ENCODE peak calls at places on chromosomes 3 and 15, in five cellular contexts. T, G, J, S and U are unnamed samples.

GRCh38 chr15:79032656-79033055 is 57.9 kb downstream of the RASGRF1 start:
- DNase-seq in S (no peak), G (no peak), T (no peak), J (no peak), U (no peak)

GRCh38 chr3:195820186-195820585 is 8.5 kb upstream of the MUC4 start:
- DNase-seq in S (no peak), G (peak), J (no peak), T (no peak), U (no peak)

GRCh38 chr3:187736418-187736871 is 8.8 kb downstream of the BCL6 start:
- DNase-seq in S (no peak), T (no peak), G (no peak), J (no peak), U (no peak)

GRCh38 chr15:89041507-89041906 is 46.7 kb upstream of the ABHD2 start:
- DNase-seq in S (no peak), J (no peak), T (no peak), G (no peak), U (no peak)

GRCh38 chr3:46107682-46108081 is 80.4 kb upstream of the XCR1 start:
- DNase-seq in T (peak), J (no peak), G (no peak), S (no peak), U (no peak)

GRCh38 chr3:12644297-12644937 is 19.5 kb downstream of the RAF1 start:
- DNase-seq in G (no peak), J (no peak), S (no peak), T (no peak), U (no peak)

GRCh38 chr15:99385865-99386264 is 134.6 kb downstream of the LRRC28 start:
- DNase-seq in G (peak), J (no peak), S (no peak), T (no peak), U (peak)

GRCh38 chr3:196569003-196569516 is 600 bp downstream of the FBXO45 start:
- DNase-seq in S (peak), J (peak), G (peak), T (peak), U (peak)

GRCh38 chr3:34132069-34132677 is 333.7 kb downstream of the PDCD6IP start:
- DNase-seq in S (no peak), J (no peak), G (peak), T (no peak), U (no peak)

GRCh38 chr15:25066708-25067107 is 111.9 kb downstream of the SNRPN start:
- DNase-seq in G (no peak), S (no peak), T (no peak), J (no peak), U (no peak)

GRCh38 chr3:124041553-124041952 is 49.6 kb upstream of the ROPN1 start:
- DNase-seq in T (no peak), J (no peak), S (no peak), G (no peak), U (no peak)

GRCh38 chr3:65439641-65440040 is 599.1 kb downstream of the MAGI1 start:
- DNase-seq in G (peak), S (no peak), T (no peak), J (peak), U (no peak)

GRCh38 chr15:98734472-98735284 is 86.3 kb downstream of the IGF1R start:
- DNase-seq in G (no peak), T (no peak), S (no peak), J (no peak), U (no peak)

GRCh38 chr3:97957617-97958311 is 14.5 kb downstream of the RIOX2 start:
- DNase-seq in T (no peak), J (no peak), S (no peak), G (no peak), U (no peak)

GRCh38 chr3:177441813-177442646 is 244.7 kb upstream of the TBL1XR1 start:
- DNase-seq in T (no peak), S (no peak), G (no peak), J (no peak), U (no peak)

GRCh38 chr3:39920271-39920670 is 110.9 kb downstream of the MYRIP start:
- DNase-seq in J (no peak), T (no peak), S (no peak), G (no peak), U (no peak)

GRCh38 chr3:172201136-172201989 is 162.0 kb downstream of the FNDC3B start:
- DNase-seq in G (peak), S (no peak), J (peak), T (no peak), U (no peak)

GRCh38 chr15:69133862-69134519 is 26.4 kb upstream of the GLCE start:
- DNase-seq in G (no peak), T (no peak), S (no peak), J (no peak), U (no peak)

GRCh38 chr3:165256554-165256953 is 60.4 kb upstream of the SLITRK3 start:
- DNase-seq in J (no peak), T (no peak), S (no peak), G (no peak), U (no peak)

GRCh38 chr3:177596822-177597271 is 399.6 kb upstream of the TBL1XR1 start:
- DNase-seq in S (no peak), T (no peak), G (no peak), J (no peak), U (no peak)

GRCh38 chr3:163730684-163731083 is 1347.6 kb downstream of the SI start:
- DNase-seq in T (no peak), J (no peak), S (no peak), G (no peak), U (no peak)

GRCh38 chr15:58924326-58924725 is 9.2 kb downstream of the SLTM start:
- DNase-seq in J (no peak), G (no peak), T (no peak), S (no peak), U (no peak)

GRCh38 chr15:74108111-74108510 is 22.3 kb upstream of the ISLR2 start:
- DNase-seq in T (no peak), G (no peak), S (no peak), J (no peak), U (no peak)

GRCh38 chr3:139292933-139293664 is 50.7 kb upstream of the MRPS22 start:
- DNase-seq in G (no peak), S (no peak), J (no peak), T (no peak), U (no peak)

GRCh38 chr15:48244923-48245322 is 38.8 kb downstream of the SLC12A1 start:
- DNase-seq in S (no peak), G (no peak), T (no peak), J (no peak), U (no peak)

GRCh38 chr3:9467451-9467850 is 70.0 kb downstream of the SETD5 start:
- DNase-seq in J (no peak), S (no peak), G (no peak), T (no peak), U (no peak)

GRCh38 chr3:141414800-141415462 is 46.6 kb downstream of the ZBTB38 start:
- DNase-seq in J (no peak), T (no peak), S (no peak), G (no peak), U (no peak)